ENCODE peak calls at places on chromosomes 2 and 18, in six cellular contexts. M is A549, D is GM12878, Y is K562, C is upper lobe of left lung, P is HepG2. L is an unnamed sample.

GRCh38 chr2:143553261-143553660 is 424.0 kb downstream of the ARHGAP15 start:
- ATAC-seq in M (no peak), D (peak), Y (no peak), C (no peak), P (no peak), L (no peak)

GRCh38 chr18:61047794-61048193 is 285.4 kb upstream of the CDH20 start:
- ATAC-seq in M (no peak), D (no peak), Y (no peak), C (no peak), P (no peak), L (no peak)

GRCh38 chr2:123518387-123518786 is 506.7 kb upstream of the CNTNAP5 start:
- ATAC-seq in M (no peak), D (no peak), Y (no peak), C (peak), P (no peak), L (no peak)

GRCh38 chr2:30217644-30218361 is 13.5 kb upstream of the LBH start:
- ATAC-seq in M (no peak), D (peak), Y (peak), C (peak), P (no peak), L (peak)

GRCh38 chr18:12455511-12455910 is 47.8 kb downstream of the PRELID3A start:
- ATAC-seq in M (no peak), D (no peak), Y (no peak), C (no peak), P (no peak), L (no peak)

GRCh38 chr2:132991464-132992045 is 321.6 kb upstream of the LYPD1 start:
- ATAC-seq in M (no peak), D (peak), Y (no peak), C (no peak), P (no peak), L (no peak)

GRCh38 chr2:181984060-181984459 is 1.6 kb upstream of the PPP1R1C start:
- ATAC-seq in M (no peak), D (no peak), Y (no peak), C (no peak), P (no peak), L (no peak)

GRCh38 chr2:235156055-235156454 is 204.2 kb downstream of the SH3BP4 start:
- ATAC-seq in M (no peak), D (no peak), Y (no peak), C (no peak), P (no peak), L (no peak)

GRCh38 chr2:236538242-236538641 is 31.4 kb upstream of the ACKR3 start:
- ATAC-seq in M (no peak), D (peak), Y (no peak), C (no peak), P (no peak), L (no peak)

GRCh38 chr2:40165503-40165867 is 286.4 kb downstream of the SLC8A1 start:
- ATAC-seq in M (no peak), D (no peak), Y (no peak), C (no peak), P (no peak), L (peak)

GRCh38 chr2:218746960-218747359 is 35.0 kb upstream of the CYP27A1 start:
- ATAC-seq in M (no peak), D (no peak), Y (no peak), C (no peak), P (no peak), L (no peak)

GRCh38 chr2:234189230-234189629 is 138.7 kb downstream of the SPP2 start:
- ATAC-seq in M (no peak), D (no peak), Y (no peak), C (no peak), P (no peak), L (no peak)

GRCh38 chr2:121247534-121247933 is 37.5 kb downstream of the TFCP2L1 start:
- ATAC-seq in M (no peak), D (no peak), Y (no peak), C (no peak), P (no peak), L (no peak)

GRCh38 chr2:73260338-73260984 is 23.8 kb downstream of the FBXO41 start:
- ATAC-seq in M (peak), D (peak), Y (peak), C (peak), P (peak), L (no peak)

GRCh38 chr2:30403592-30404353 is 43.3 kb upstream of the LCLAT1 start:
- ATAC-seq in M (no peak), D (no peak), Y (no peak), C (no peak), P (no peak), L (no peak)

GRCh38 chr2:54074636-54075341 is 40.6 kb upstream of the ACYP2 start:
- ATAC-seq in M (no peak), D (no peak), Y (no peak), C (no peak), P (no peak), L (no peak)

GRCh38 chr2:172361360-172361759 is 66.0 kb upstream of the ITGA6 start:
- ATAC-seq in M (no peak), D (no peak), Y (no peak), C (peak), P (no peak), L (no peak)

GRCh38 chr18:48862678-48863270 is 88.0 kb downstream of the SMAD7 start:
- ATAC-seq in M (no peak), D (no peak), Y (no peak), C (no peak), P (no peak), L (peak)

GRCh38 chr2:206937519-206937918 is 1.8 kb upstream of the CPO start:
- ATAC-seq in M (no peak), D (peak), Y (no peak), C (no peak), P (no peak), L (no peak)

GRCh38 chr2:206983156-206983875 is 44.0 kb downstream of the CPO start:
- ATAC-seq in M (no peak), D (no peak), Y (no peak), C (no peak), P (no peak), L (no peak)

GRCh38 chr18:69778680-69779079 is 169.0 kb downstream of the CD226 start:
- ATAC-seq in M (no peak), D (no peak), Y (no peak), C (no peak), P (peak), L (no peak)

GRCh38 chr2:27291865-27292264 is 9.6 kb downstream of the TRIM54 start:
- ATAC-seq in M (peak), D (peak), Y (peak), C (no peak), P (peak), L (no peak)

GRCh38 chr2:214724741-214725140 is 84.7 kb downstream of the BARD1 start:
- ATAC-seq in M (no peak), D (no peak), Y (no peak), C (no peak), P (no peak), L (no peak)

GRCh38 chr2:129585760-129586159 is 393.7 kb upstream of the RAB6C start:
- ATAC-seq in M (no peak), D (no peak), Y (no peak), C (no peak), P (no peak), L (no peak)

GRCh38 chr2:67792796-67793195 is 270.0 kb downstream of the C1D start:
- ATAC-seq in M (no peak), D (no peak), Y (no peak), C (no peak), P (no peak), L (no peak)

GRCh38 chr18:58315739-58316215 is 271.8 kb downstream of the NEDD4L start:
- ATAC-seq in M (no peak), D (no peak), Y (no peak), C (no peak), P (peak), L (peak)

GRCh38 chr2:70620020-70620419 is 66.4 kb upstream of the TGFA start:
- ATAC-seq in M (no peak), D (no peak), Y (no peak), C (no peak), P (no peak), L (no peak)

GRCh38 chr2:70615222-70615621 is 61.6 kb upstream of the TGFA start:
- ATAC-seq in M (no peak), D (no peak), Y (no peak), C (no peak), P (peak), L (no peak)

GRCh38 chr2:70619167-70619566 is 65.5 kb upstream of the TGFA start:
- ATAC-seq in M (no peak), D (no peak), Y (no peak), C (no peak), P (no peak), L (no peak)

GRCh38 chr2:70613510-70613909 is 59.9 kb upstream of the TGFA start:
- ATAC-seq in M (no peak), D (no peak), Y (no peak), C (no peak), P (no peak), L (no peak)

GRCh38 chr2:70616168-70616694 is 62.6 kb upstream of the TGFA start:
- ATAC-seq in M (no peak), D (no peak), Y (no peak), C (no peak), P (no peak), L (no peak)
- TF ChIP-seq EP300 in M (no peak), D (no peak), Y (no peak), C (no peak), P (no peak), L (no peak)

DNA sequence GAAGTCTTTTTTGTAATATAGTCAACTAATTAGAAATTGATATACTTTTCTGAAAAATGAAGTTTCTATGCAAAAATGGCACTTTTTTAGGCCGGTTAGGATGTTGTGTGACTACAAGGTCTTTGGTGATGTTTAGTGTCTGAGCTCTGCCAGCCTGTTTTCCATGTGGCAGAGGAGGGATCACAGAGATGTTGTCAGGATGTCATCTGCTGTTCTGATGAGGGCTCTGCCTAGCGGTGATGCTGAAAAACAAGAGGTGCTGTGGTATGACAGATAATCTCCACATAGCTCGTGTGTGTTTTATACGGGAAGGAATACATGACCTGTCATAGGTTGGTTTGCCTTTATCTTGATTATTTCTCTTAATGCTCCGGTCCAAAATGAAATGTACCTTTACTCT is 12.0 kb upstream of the IAH1 start:
- ATAC-seq in M (no peak), D (no peak), Y (no peak), C (no peak), P (no peak), L (no peak)
- TF ChIP-seq EP300 in M (no peak), D (no peak), Y (no peak), C (no peak), P (no peak), L (no peak)

GRCh38 chr2:190190507-190190906 is 128.0 kb upstream of the MSTN start:
- ATAC-seq in M (no peak), D (no peak), Y (no peak), C (no peak), P (no peak), L (no peak)

GRCh38 chr2:190184460-190184859 is 121.9 kb upstream of the MSTN start:
- ATAC-seq in M (no peak), D (no peak), Y (peak), C (no peak), P (no peak), L (no peak)

GRCh38 chr2:190185380-190185779 is 122.9 kb upstream of the MSTN start:
- ATAC-seq in M (no peak), D (no peak), Y (no peak), C (no peak), P (no peak), L (no peak)

GRCh38 chr2:190186238-190186637 is 123.7 kb upstream of the MSTN start:
- ATAC-seq in M (no peak), D (no peak), Y (peak), C (peak), P (no peak), L (peak)

GRCh38 chr2:190188289-190188688 is 125.8 kb upstream of the MSTN start:
- ATAC-seq in M (no peak), D (no peak), Y (no peak), C (no peak), P (no peak), L (no peak)
- TF ChIP-seq EP300 in M (no peak), D (no peak), Y (no peak), C (no peak), P (no peak), L (no peak)

GRCh38 chr2:150531626-150532419 is 44.4 kb upstream of the RND3 start:
- ATAC-seq in M (no peak), D (no peak), Y (no peak), C (no peak), P (no peak), L (no peak)

GRCh38 chr2:150526827-150527226 is 39.4 kb upstream of the RND3 start:
- ATAC-seq in M (peak), D (no peak), Y (no peak), C (peak), P (no peak), L (no peak)

GRCh38 chr2:150530168-150530567 is 42.7 kb upstream of the RND3 start:
- ATAC-seq in M (no peak), D (no peak), Y (no peak), C (no peak), P (no peak), L (no peak)

GRCh38 chr2:150526006-150526405 is 38.5 kb upstream of the RND3 start:
- ATAC-seq in M (no peak), D (no peak), Y (no peak), C (no peak), P (no peak), L (no peak)

GRCh38 chr2:150528861-150529801 is 41.7 kb upstream of the RND3 start:
- ATAC-seq in M (peak), D (peak), Y (no peak), C (no peak), P (no peak), L (no peak)
- TF ChIP-seq EP300 in M (peak), D (no peak), Y (no peak), C (no peak), P (no peak), L (no peak)